ENCODE peak calls at places on chromosomes 12 and 14, in nine cellular contexts. G is right cardiac atrium, Q is neural progenitor cell, Z is activated B cell treated with CpG ODN at 0.5 μM for 24 hours, U is GM20000, L is HS-5, J is Peyer's patch, P is GM12891, S is progenitor cell of endocrine pancreas. X is an unnamed sample.

GRCh38 chr14:99757331-99758070 is 35.7 kb upstream of the EML1 start:
- DNase-seq in G (no peak), Z (no peak), Q (no peak), J (no peak), L (peak; percentile 95), S (no peak), U (no peak), P (no peak), X (no peak)

GRCh38 chr12:115570271-115570777 is 707.2 kb downstream of the MED13L start:
- DNase-seq in P (no peak), U (no peak), S (no peak), L (no peak), Z (no peak), G (no peak), Q (peak; percentile 53), J (no peak), X (peak; percentile 87)

GRCh38 chr14:54809767-54810166 is 92.9 kb downstream of the GCH1 start:
- DNase-seq in L (no peak), P (no peak), S (no peak), J (no peak), U (no peak), Z (no peak), G (no peak), Q (no peak), X (no peak)

GRCh38 chr14:78593949-78594348 is 423.8 kb downstream of the NRXN3 start:
- DNase-seq in J (no peak), U (no peak), S (no peak), L (no peak), Q (no peak), Z (no peak), G (no peak), P (no peak), X (no peak)

GRCh38 chr14:54347044-54347443 is 49.8 kb upstream of the CDKN3 start:
- DNase-seq in S (no peak), J (no peak), L (no peak), P (no peak), Z (no peak), Q (no peak), U (no peak), G (no peak), X (no peak)

GRCh38 chr14:92549853-92550244 is 36.3 kb downstream of the RIN3 start:
- DNase-seq in G (peak; percentile 85), L (no peak), U (no peak), P (no peak), J (no peak), Z (no peak), S (no peak), Q (no peak), X (peak; percentile 29)

GRCh38 chr12:128402481-128402880 is 135.5 kb downstream of the TMEM132C start:
- DNase-seq in S (no peak), P (no peak), J (no peak), Z (no peak), L (no peak), U (no peak), Q (peak; percentile 40), G (no peak), X (no peak)

GRCh38 chr14:52862652-52863338 is 71.4 kb upstream of the GNPNAT1 start:
- DNase-seq in P (no peak), Q (no peak), G (no peak), L (peak; percentile 30), J (no peak), Z (no peak), U (no peak), S (no peak), X (no peak)

GRCh38 chr14:73753043-73753886 is 39.1 kb upstream of the PNMA1 start:
- DNase-seq in S (no peak), P (no peak), L (no peak), J (peak; percentile 56), U (peak; percentile 20), Q (no peak), G (peak; percentile 84), Z (no peak), X (peak; percentile 60)

GRCh38 chr12:52230364-52231281 is 2.4 kb upstream of the KRT7 start:
- DNase-seq in J (no peak), L (peak; percentile 80), G (no peak), Z (no peak), Q (peak; percentile 44), P (no peak), U (no peak), S (no peak), X (no peak)

GRCh38 chr12:73547421-73547820 is 990.2 kb upstream of the ATXN7L3B start:
- DNase-seq in L (peak; percentile 29), J (no peak), Z (no peak), Q (no peak), S (no peak), P (no peak), U (no peak), G (no peak), X (no peak)

GRCh38 chr12:124471828-124472227 is 95.6 kb downstream of the NCOR2 start:
- DNase-seq in L (no peak), G (no peak), P (no peak), Q (no peak), S (no peak), J (no peak), Z (no peak), U (no peak), X (no peak)

GRCh38 chr12:12979151-12979550 is 20.9 kb downstream of the HEBP1 start:
- DNase-seq in U (no peak), Z (no peak), J (no peak), S (no peak), L (no peak), Q (no peak), G (no peak), P (no peak), X (no peak)

GRCh38 chr12:131113562-131113961 is 159.9 kb downstream of the ADGRD1 start:
- DNase-seq in Q (no peak), S (no peak), Z (no peak), L (no peak), U (no peak), J (no peak), P (no peak), G (peak; percentile 20), X (no peak)

GRCh38 chr14:103118663-103119404 is 4.4 kb upstream of the TNFAIP2 start:
- DNase-seq in L (no peak), Q (no peak), S (no peak), Z (no peak), P (no peak), G (peak; percentile 91), J (peak; percentile 37), U (no peak), X (no peak)

GRCh38 chr12:107558141-107558815 is 127.3 kb upstream of the PWP1 start:
- DNase-seq in P (no peak), Q (no peak), U (no peak), G (no peak), J (no peak), S (no peak), L (no peak), Z (no peak), X (no peak)

GRCh38 chr12:63150255-63151060 is 543 bp downstream of the AVPR1A start:
- DNase-seq in P (peak; percentile 17), Q (peak; percentile 80), Z (no peak), J (no peak), L (no peak), S (peak; percentile 14), U (no peak), G (peak; percentile 57), X (no peak)

GRCh38 chr12:112906712-112907414 is at the start of gene OAS1:
- DNase-seq in L (no peak), P (peak; percentile 35), S (no peak), Q (peak; percentile 7), G (no peak), J (peak; percentile 52), U (peak; percentile 70), Z (no peak), X (peak; percentile 48)

GRCh38 chr12:126430921-126431320 is 1365.7 kb downstream of the AACS start:
- DNase-seq in L (no peak), J (no peak), U (no peak), Z (no peak), S (no peak), Q (no peak), G (no peak), P (no peak), X (no peak)

GRCh38 chr12:104219361-104219892 is 3.8 kb downstream of the TXNRD1 start:
- DNase-seq in P (no peak), S (no peak), Z (no peak), G (no peak), Q (no peak), U (no peak), J (no peak), L (peak; percentile 97), X (no peak)

X was measured in BE2C.